ENCODE peak calls at places on chromosome 21, in ten cellular contexts. A is AG10803, Y is psoas muscle, F is lung microvascular endothelial cell, W is ELR, P is HTR-8/SVneo, S is NCI-H1417, C is mesothelial cell of epicardium, X is HFF-Myc, N is posterior cingulate gyrus. Q is an unnamed sample.

GRCh38 chr21:35294231-35294898 is 245.3 kb upstream of the RUNX1 start:
- DNase-seq in P (no peak), S (peak; percentile 84), Y (no peak), A (no peak), W (no peak), F (no peak), C (no peak), X (no peak), N (no peak), Q (no peak)

GRCh38 chr21:34906401-34906800 is 142.7 kb downstream of the RUNX1 start:
- DNase-seq in W (no peak), P (no peak), S (no peak), N (no peak), F (no peak), C (no peak), A (no peak), X (no peak), Y (no peak), Q (no peak)

GRCh38 chr21:28608646-28609045 is 384.0 kb downstream of the LTN1 start:
- DNase-seq in C (no peak), S (no peak), X (no peak), W (no peak), Y (no peak), N (no peak), F (no peak), A (no peak), P (no peak), Q (no peak)

GRCh38 chr21:34795152-34796141 is 126.7 kb downstream of the CLIC6 start:
- DNase-seq in F (peak; percentile 46), W (peak; percentile 61), X (no peak), P (no peak), A (peak; percentile 80), Y (peak; percentile 43), C (no peak), S (no peak), N (no peak), Q (no peak)

GRCh38 chr21:26835027-26835713 is 10.0 kb downstream of the ADAMTS1 start:
- DNase-seq in S (no peak), N (no peak), A (peak; percentile 85), Y (no peak), P (peak; percentile 13), C (no peak), W (peak; percentile 80), X (no peak), F (no peak), Q (no peak)

GRCh38 chr21:46100020-46100419 is 2.1 kb downstream of the COL6A2 start:
- DNase-seq in F (no peak), P (no peak), A (no peak), C (no peak), Y (no peak), X (no peak), S (no peak), N (no peak), W (no peak), Q (no peak)

GRCh38 chr21:45276620-45277019 is 11.1 kb downstream of the POFUT2 start:
- DNase-seq in P (no peak), X (no peak), Y (no peak), F (no peak), W (no peak), N (no peak), S (no peak), C (no peak), A (no peak), Q (no peak)

GRCh38 chr21:41677671-41678015 is 89.2 kb downstream of the RIPK4 start:
- DNase-seq in F (no peak), P (no peak), Y (no peak), C (no peak), N (no peak), W (no peak), A (no peak), S (peak; percentile 31), X (no peak), Q (no peak)

GRCh38 chr21:38377165-38378093 is 120.6 kb downstream of the KCNJ15 start:
- DNase-seq in W (peak; percentile 45), X (no peak), N (no peak), S (no peak), F (peak; percentile 34), C (no peak), A (peak; percentile 17), P (no peak), Y (no peak), Q (no peak)

GRCh38 chr21:40809673-40810072 is 37.3 kb downstream of the DSCAM start:
- DNase-seq in C (no peak), N (no peak), Y (no peak), P (no peak), X (no peak), W (peak; percentile 16), A (no peak), F (no peak), S (no peak), Q (no peak)

GRCh38 chr21:45550552-45551210 is 8.4 kb upstream of the SLC19A1 start:
- DNase-seq in C (peak; percentile 12), Y (no peak), W (no peak), X (no peak), P (no peak), N (no peak), S (no peak), A (peak; percentile 17), F (peak; percentile 23), Q (peak; percentile 32)

GRCh38 chr21:36254106-36254941 is 65.7 kb upstream of the MORC3 start:
- DNase-seq in A (no peak), W (no peak), S (no peak), N (no peak), P (no peak), Y (no peak), C (no peak), X (peak; percentile 20), F (no peak), Q (no peak)

GRCh38 chr21:41761211-41762181 is 5.4 kb downstream of the RIPK4 start:
- DNase-seq in N (no peak), S (peak; percentile 73), P (no peak), F (no peak), A (no peak), Y (peak; percentile 60), X (no peak), C (no peak), W (peak; percentile 90), Q (peak; percentile 54)

GRCh38 chr21:39971961-39972360 is 104.7 kb downstream of the PCP4 start:
- DNase-seq in S (no peak), F (no peak), Y (no peak), A (no peak), C (no peak), N (no peak), W (no peak), X (no peak), P (no peak), Q (no peak)

GRCh38 chr21:26079376-26079775 is 91.2 kb downstream of the APP start:
- DNase-seq in A (peak; percentile 37), N (no peak), C (no peak), X (no peak), Y (no peak), S (no peak), P (no peak), W (peak; percentile 65), F (peak; percentile 25), Q (no peak)

GRCh38 chr21:45594721-45595489 is 48.6 kb upstream of the PCBP3 start:
- DNase-seq in C (no peak), A (no peak), X (no peak), W (no peak), F (no peak), N (no peak), S (no peak), Y (no peak), P (no peak), Q (no peak)

GRCh38 chr21:44326716-44327602 is 12.2 kb downstream of the CFAP410 start:
- DNase-seq in X (no peak), A (no peak), W (no peak), Y (no peak), N (no peak), S (peak; percentile 54), F (no peak), C (no peak), P (no peak), Q (no peak)

GRCh38 chr21:34017127-34017961 is 56.0 kb upstream of the MRPS6 start:
- DNase-seq in C (no peak), S (no peak), P (no peak), A (peak; percentile 86), N (no peak), W (no peak), F (no peak), Y (no peak), X (no peak), Q (no peak)

GRCh38 chr21:42366292-42367010 is at the start of gene TFF1:
- DNase-seq in F (peak; percentile 81), P (no peak), S (no peak), C (no peak), N (no peak), Y (no peak), X (no peak), W (peak; percentile 37), A (no peak), Q (no peak)

GRCh38 chr21:46153259-46154154 is 1.9 kb downstream of the FTCD start:
- DNase-seq in F (peak; percentile 38), X (no peak), S (no peak), A (peak; percentile 31), C (no peak), P (no peak), Y (peak; percentile 63), W (peak; percentile 38), N (peak; percentile 26), Q (peak; percentile 54)

GRCh38 chr21:43644609-43645008 is 14.7 kb downstream of the HSF2BP start:
- DNase-seq in F (peak; percentile 65), W (peak; percentile 51), X (no peak), N (peak; percentile 57), S (no peak), A (peak; percentile 56), C (no peak), P (no peak), Y (no peak), Q (no peak)

GRCh38 chr21:42633858-42634257 is 19.6 kb upstream of the PDE9A start:
- DNase-seq in A (no peak), Y (no peak), N (no peak), X (no peak), S (no peak), F (no peak), W (no peak), C (no peak), P (no peak), Q (no peak)

GRCh38 chr21:21622460-21623234 is 624.4 kb downstream of the NCAM2 start:
- DNase-seq in F (no peak), X (no peak), N (no peak), C (no peak), Y (no peak), A (no peak), S (no peak), W (no peak), P (no peak), Q (no peak)

GRCh38 chr21:45011911-45012660 is 62.3 kb upstream of the ADARB1 start:
- DNase-seq in F (peak; percentile 82), W (peak; percentile 98), P (peak; percentile 98), S (no peak), X (peak; percentile 35), N (no peak), A (peak; percentile 92), Y (peak; percentile 62), C (peak; percentile 73), Q (peak; percentile 16)

GRCh38 chr21:31509108-31510017 is 150.1 kb upstream of the SOD1 start:
- DNase-seq in N (peak; percentile 44), P (peak; percentile 72), F (no peak), Y (no peak), C (no peak), W (peak; percentile 44), A (no peak), X (no peak), S (peak; percentile 66), Q (no peak)

GRCh38 chr21:45055861-45056260 is 18.5 kb upstream of the ADARB1 start:
- DNase-seq in S (peak; percentile 7), A (peak; percentile 76), P (no peak), C (no peak), N (no peak), F (peak; percentile 73), X (no peak), Y (no peak), W (peak; percentile 41), Q (no peak)

GRCh38 chr21:41045534-41046268 is 122.3 kb upstream of the BACE2 start:
- DNase-seq in F (no peak), N (no peak), P (no peak), C (no peak), S (peak; percentile 84), Y (no peak), A (no peak), X (no peak), W (no peak), Q (no peak)

GRCh38 chr21:42630626-42631025 is 22.8 kb upstream of the PDE9A start:
- DNase-seq in Y (no peak), W (no peak), F (no peak), N (no peak), C (no peak), A (no peak), S (no peak), P (no peak), X (no peak), Q (no peak)

Q was measured in left ventricle myocardium inferior.